ENCODE peak calls at places on chromosomes 7 and 10, in ten cellular contexts. I is renal cortical epithelial cell; L is mesothelial cell of epicardium; Z is CD4-positive, CD25-positive, alpha-beta regulatory T cell; V is AG10803; A is BJ; N is activated CD4-positive, alpha-beta T cell treated with anti-CD3 and anti-CD28 coated beads, Interleukin-2, amount 10 ng/mL, durations not matched to agents 7 days and 5 days; H is T1000; J is stimulated activated CD4-positive, alpha-beta T cell treated with anti-CD3 and anti-CD28 coated beads, TNF-alpha, amount 100 ng/mL, for 1 hour; R is cardiac fibroblast. M is an unnamed sample.

GRCh38 chr10:126352446-126352845 is 35.8 kb downstream of the ADAM12 start:
- DNase-seq in I (no peak), L (no peak), Z (no peak), V (no peak), A (no peak), N (no peak), H (no peak), J (no peak), R (no peak), M (no peak)

GRCh38 chr10:88963318-88963717 is 10.7 kb upstream of the ACTA2 start:
- DNase-seq in I (no peak), L (no peak), Z (no peak), V (no peak), A (no peak), N (no peak), H (no peak), J (no peak), R (no peak), M (no peak)

GRCh38 chr7:14207711-14208110 is 218.2 kb upstream of the ETV1 start:
- DNase-seq in I (no peak), L (no peak), Z (no peak), V (no peak), A (no peak), N (no peak), H (no peak), J (no peak), R (no peak), M (no peak)

GRCh38 chr10:98349508-98349922 is 65.5 kb downstream of the PYROXD2 start:
- DNase-seq in I (no peak), L (no peak), Z (no peak), V (peak; percentile 100), A (peak; percentile 100), N (no peak), H (peak; percentile 75), J (no peak), R (peak; percentile 100), M (no peak)

GRCh38 chr10:88851706-88852105 is at the start of gene ANKRD22:
- DNase-seq in I (peak; percentile 88), L (no peak), Z (no peak), V (peak; percentile 42), A (no peak), N (no peak), H (peak; percentile 10), J (no peak), R (peak; percentile 68), M (peak; percentile 83)

GRCh38 chr7:111074071-111074771 is 16.7 kb upstream of the LRRN3 start:
- DNase-seq in I (no peak), L (no peak), Z (no peak), V (peak; percentile 16), A (no peak), N (no peak), H (no peak), J (no peak), R (no peak), M (no peak)

GRCh38 chr7:90412458-90413184 is 9.4 kb downstream of the CLDN12 start:
- DNase-seq in I (peak; percentile 26), L (no peak), Z (no peak), V (peak; percentile 10), A (no peak), N (peak; percentile 24), H (no peak), J (no peak), R (peak; percentile 29), M (peak; percentile 81)

GRCh38 chr7:130393799-130394411 is 13.6 kb downstream of the CPA1 start:
- DNase-seq in I (no peak), L (no peak), Z (no peak), V (no peak), A (no peak), N (no peak), H (no peak), J (no peak), R (no peak), M (no peak)

GRCh38 chr7:116257156-116257555 is 46.8 kb downstream of the TES start:
- DNase-seq in I (no peak), L (no peak), Z (no peak), V (no peak), A (no peak), N (no peak), H (no peak), J (no peak), R (no peak), M (no peak)

GRCh38 chr10:86652361-86653202 is 1.8 kb upstream of the OPN4 start:
- DNase-seq in I (no peak), L (no peak), Z (no peak), V (no peak), A (no peak), N (no peak), H (no peak), J (no peak), R (no peak), M (no peak)

GRCh38 chr7:103854611-103855010 is 134.8 kb downstream of the RELN start:
- DNase-seq in I (no peak), L (no peak), Z (no peak), V (no peak), A (no peak), N (no peak), H (no peak), J (no peak), R (no peak), M (no peak)

GRCh38 chr7:161786-162185 is 30.6 kb upstream of the FAM20C start:
- DNase-seq in I (no peak), L (no peak), Z (no peak), V (no peak), A (no peak), N (no peak), H (no peak), J (no peak), R (no peak), M (no peak)

GRCh38 chr10:74121368-74121767 is 29.3 kb downstream of the AP3M1 start:
- DNase-seq in I (no peak), L (no peak), Z (no peak), V (no peak), A (no peak), N (no peak), H (no peak), J (no peak), R (no peak), M (no peak)

GRCh38 chr10:133315847-133316246 is 7.1 kb downstream of the ZNF511 start:
- DNase-seq in I (no peak), L (no peak), Z (no peak), V (no peak), A (no peak), N (no peak), H (no peak), J (no peak), R (peak; percentile 39), M (no peak)

GRCh38 chr7:37942934-37943610 is 22.6 kb downstream of the EPDR1 start:
- DNase-seq in I (peak; percentile 74), L (no peak), Z (no peak), V (no peak), A (no peak), N (no peak), H (no peak), J (no peak), R (peak; percentile 79), M (no peak)

GRCh38 chr10:29375888-29376287 is 87.0 kb downstream of the LYZL1 start:
- DNase-seq in I (no peak), L (no peak), Z (no peak), V (no peak), A (no peak), N (no peak), H (no peak), J (no peak), R (no peak), M (no peak)

GRCh38 chr7:155488483-155489127 is 30.7 kb downstream of the EN2 start:
- DNase-seq in I (no peak), L (no peak), Z (no peak), V (no peak), A (no peak), N (no peak), H (no peak), J (no peak), R (no peak), M (no peak)

GRCh38 chr7:144826248-144826647 is 9.6 kb downstream of the TPK1 start:
- DNase-seq in I (no peak), L (no peak), Z (no peak), V (peak; percentile 2), A (no peak), N (no peak), H (no peak), J (no peak), R (peak; percentile 65), M (no peak)

GRCh38 chr7:148286150-148286549 is 304.4 kb upstream of the C7orf33 start:
- DNase-seq in I (no peak), L (no peak), Z (no peak), V (no peak), A (no peak), N (no peak), H (no peak), J (no peak), R (no peak), M (no peak)

GRCh38 chr7:107995184-107996071 is 7.5 kb downstream of the LAMB1 start:
- DNase-seq in I (peak; percentile 91), L (no peak), Z (no peak), V (peak; percentile 72), A (no peak), N (no peak), H (peak; percentile 33), J (no peak), R (peak; percentile 96), M (no peak)

GRCh38 chr10:54124209-54124890 is 676.7 kb downstream of the PCDH15 start:
- DNase-seq in I (no peak), L (no peak), Z (no peak), V (no peak), A (no peak), N (no peak), H (no peak), J (no peak), R (no peak), M (no peak)

GRCh38 chr10:18345308-18345707 is 205.1 kb downstream of the CACNB2 start:
- DNase-seq in I (peak; percentile 62), L (no peak), Z (no peak), V (no peak), A (no peak), N (no peak), H (no peak), J (no peak), R (no peak), M (no peak)

GRCh38 chr10:71719042-71719441 is 536 bp downstream of the C10orf105 start:
- DNase-seq in I (no peak), L (no peak), Z (no peak), V (peak; percentile 75), A (no peak), N (no peak), H (no peak), J (no peak), R (no peak), M (no peak)

GRCh38 chr7:37035631-37036030 is 311.3 kb upstream of the AOAH start:
- DNase-seq in I (no peak), L (no peak), Z (no peak), V (no peak), A (no peak), N (no peak), H (no peak), J (no peak), R (no peak), M (no peak)